ENCODE peak calls at places on chromosomes 1 and 21, in ten cellular contexts. U is A549, G is cardiac muscle cell, Y is left ventricle myocardium inferior, F is testis, R is heart right ventricle, D is psoas muscle, T is thyroid gland, I is astrocyte, W is lower lobe of right lung. O is an unnamed sample.

GRCh38 chr1:58397187-58397820 is 149.2 kb downstream of the OMA1 start:
- DNase-seq in U (no peak), G (no peak), Y (no peak), F (peak; percentile 36), R (no peak), D (no peak), T (no peak), I (peak; percentile 90), W (no peak), O (no peak)

GRCh38 chr1:97875996-97876395 is 44.8 kb downstream of the DPYD start:
- DNase-seq in U (no peak), G (no peak), Y (no peak), F (no peak), R (no peak), D (no peak), T (no peak), I (peak; percentile 55), W (no peak), O (no peak)

GRCh38 chr21:41769933-41770332 is 3.1 kb upstream of the RIPK4 start:
- DNase-seq in U (no peak), G (no peak), Y (no peak), F (no peak), R (no peak), D (no peak), T (no peak), I (no peak), W (no peak), O (no peak)

GRCh38 chr1:201259476-201260235 is 23.6 kb upstream of the PKP1 start:
- DNase-seq in U (no peak), G (no peak), Y (no peak), F (no peak), R (no peak), D (no peak), T (no peak), I (peak; percentile 27), W (no peak), O (peak; percentile 38)

GRCh38 chr1:55252942-55253589 is 37.9 kb upstream of the USP24 start:
- DNase-seq in U (no peak), G (no peak), Y (no peak), F (no peak), R (no peak), D (no peak), T (peak; percentile 31), I (no peak), W (no peak), O (peak; percentile 59)

GRCh38 chr1:46533179-46533864 is 18.1 kb downstream of the KNCN start:
- DNase-seq in U (no peak), G (peak; percentile 56), Y (peak; percentile 41), F (peak; percentile 54), R (no peak), D (peak; percentile 75), T (peak; percentile 55), I (peak; percentile 45), W (peak; percentile 60), O (peak; percentile 35)

GRCh38 chr1:44820945-44821715 is 12.8 kb downstream of the BTBD19 start:
- DNase-seq in U (no peak), G (no peak), Y (no peak), F (no peak), R (no peak), D (peak; percentile 37), T (no peak), I (no peak), W (peak; percentile 31), O (no peak)

GRCh38 chr1:33365560-33365997 is 44.7 kb upstream of the A3GALT2 start:
- DNase-seq in U (no peak), G (peak; percentile 67), Y (peak; percentile 65), F (peak; percentile 44), R (peak; percentile 49), D (peak; percentile 82), T (peak; percentile 65), I (peak; percentile 79), W (no peak), O (no peak)

GRCh38 chr1:5913078-5913845 is 79.0 kb downstream of the NPHP4 start:
- DNase-seq in U (no peak), G (no peak), Y (no peak), F (peak; percentile 12), R (no peak), D (no peak), T (no peak), I (peak; percentile 26), W (no peak), O (no peak)

GRCh38 chr1:149888160-149888998 is 11.0 kb upstream of the BOLA1 start:
- DNase-seq in U (peak; percentile 68), G (peak; percentile 86), Y (peak; percentile 76), F (peak; percentile 85), R (peak; percentile 89), D (peak; percentile 92), T (peak; percentile 85), I (peak; percentile 83), W (peak; percentile 83), O (peak; percentile 89)

GRCh38 chr1:21541835-21542234 is 32.6 kb downstream of the ALPL start:
- DNase-seq in U (no peak), G (no peak), Y (peak; percentile 64), F (no peak), R (peak; percentile 62), D (peak; percentile 59), T (no peak), I (peak; percentile 91), W (no peak), O (peak; percentile 15)

GRCh38 chr1:19328486-19328885 is 16.4 kb downstream of the SLC66A1 start:
- DNase-seq in U (no peak), G (no peak), Y (no peak), F (no peak), R (no peak), D (no peak), T (no peak), I (no peak), W (no peak), O (no peak)

GRCh38 chr1:152699746-152700145 is 1.6 kb downstream of the LCE2A start:
- DNase-seq in U (no peak), G (no peak), Y (no peak), F (no peak), R (no peak), D (no peak), T (no peak), I (no peak), W (no peak), O (no peak)

GRCh38 chr1:36982708-36983107 is 51.6 kb downstream of the GRIK3 start:
- DNase-seq in U (no peak), G (no peak), Y (no peak), F (peak; percentile 21), R (no peak), D (no peak), T (no peak), I (no peak), W (no peak), O (no peak)

GRCh38 chr1:63772876-63773275 is 941 bp upstream of the ROR1 start:
- DNase-seq in U (no peak), G (no peak), Y (no peak), F (no peak), R (no peak), D (no peak), T (no peak), I (no peak), W (no peak), O (no peak)

GRCh38 chr1:193417420-193417819 is 231.0 kb upstream of the B3GALT2 start:
- DNase-seq in U (no peak), G (no peak), Y (no peak), F (no peak), R (no peak), D (no peak), T (peak; percentile 67), I (peak; percentile 25), W (no peak), O (no peak)

GRCh38 chr1:1308756-1309524 is 543 bp downstream of the PUSL1 start:
- DNase-seq in U (no peak), G (no peak), Y (peak; percentile 36), F (no peak), R (no peak), D (no peak), T (peak; percentile 42), I (no peak), W (peak; percentile 66), O (peak; percentile 59)

GRCh38 chr1:3465935-3466321 is 11.5 kb downstream of the ARHGEF16 start:
- DNase-seq in U (no peak), G (no peak), Y (no peak), F (peak; percentile 44), R (no peak), D (peak; percentile 17), T (no peak), I (no peak), W (peak; percentile 38), O (no peak)

DNA sequence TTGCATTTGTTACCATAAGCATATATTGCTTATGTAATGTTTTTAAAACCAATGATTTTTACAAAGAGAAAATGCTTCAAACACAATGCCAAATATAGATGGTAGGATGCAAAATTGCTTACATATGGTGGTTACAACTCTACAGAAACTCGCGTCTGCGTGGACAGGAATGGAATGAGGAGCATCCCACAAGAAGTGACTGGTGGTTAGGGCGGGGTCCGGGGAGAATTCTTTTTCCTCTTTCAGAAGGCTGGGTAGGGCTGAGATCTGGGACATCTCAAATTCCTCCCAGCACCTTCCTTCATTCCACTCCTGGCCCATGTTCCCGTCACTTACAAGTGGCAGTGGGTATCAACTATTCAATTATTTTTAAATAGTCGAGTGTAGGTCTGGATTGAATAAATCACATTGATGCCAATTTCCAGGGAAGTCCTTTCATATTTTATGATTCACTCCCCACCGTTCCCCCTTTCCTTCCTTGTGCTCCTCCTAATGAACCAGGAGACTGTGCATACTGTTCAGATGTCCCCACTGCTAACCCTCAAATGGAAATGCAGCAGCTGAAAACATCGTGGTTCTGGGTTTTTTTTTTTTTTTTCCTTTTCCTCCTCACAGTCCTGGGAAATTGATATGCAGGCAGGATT is 174.5 kb upstream of the POU3F1 start:
- DNase-seq in U (no peak), G (no peak), Y (no peak), F (no peak), R (no peak), D (no peak), T (no peak), I (peak; percentile 94), W (no peak), O (no peak)
- H3K27ac ChIP-seq in U (no peak overlapping the region), G (no peak overlapping the region), Y (no peak overlapping the region), F (no peak overlapping the region), R (no peak overlapping the region), D (no peak overlapping the region), T (no peak overlapping the region), I (peak overlapping the region; percentile 4), W (no peak overlapping the region), O (no peak overlapping the region)

GRCh38 chr1:225891229-225891972 is 2.5 kb upstream of the LEFTY1 start:
- DNase-seq in U (no peak), G (no peak), Y (no peak), F (no peak), R (no peak), D (no peak), T (no peak), I (no peak), W (peak; percentile 25), O (peak; percentile 92)
- H3K27ac ChIP-seq in U (no peak overlapping the region), G (no peak overlapping the region), Y (no peak overlapping the region), F (no peak overlapping the region), R (no peak overlapping the region), D (no peak overlapping the region), T (no peak overlapping the region), I (no peak overlapping the region), W (no peak overlapping the region), O (peak overlapping the region; percentile 96)

GRCh38 chr1:8899046-8899445 is 20.6 kb upstream of the ENO1 start:
- DNase-seq in U (no peak), G (no peak), Y (no peak), F (no peak), R (no peak), D (no peak), T (no peak), I (no peak), W (no peak), O (no peak)
- H3K27ac ChIP-seq in U (peak overlapping the region; percentile 81), G (no peak overlapping the region), Y (no peak overlapping the region), F (no peak overlapping the region), R (no peak overlapping the region), D (no peak overlapping the region), T (no peak overlapping the region), I (no peak overlapping the region), W (no peak overlapping the region), O (no peak overlapping the region)

GRCh38 chr1:91765293-91765692 is 120.7 kb downstream of the TGFBR3 start:
- DNase-seq in U (no peak), G (no peak), Y (no peak), F (peak; percentile 30), R (no peak), D (no peak), T (no peak), I (no peak), W (no peak), O (no peak)
- H3K27ac ChIP-seq in U (no peak overlapping the region), G (no peak overlapping the region), Y (peak overlapping the region; percentile 34), F (no peak overlapping the region), R (no peak overlapping the region), D (no peak overlapping the region), T (no peak overlapping the region), I (no peak overlapping the region), W (no peak overlapping the region), O (no peak overlapping the region)